ENCODE peak calls at places on chromosome 19, in five cellular contexts. F is anterior cingulate cortex, S is HEK293T, M is T-helper 9 cell, D is T follicular helper cell. A is an unnamed sample.

GRCh38 chr19:50830266-50831025 is 2.9 kb downstream of the KLK15 start:
- DNase-seq in S (no peak), F (no peak), D (no peak), M (no peak), A (no peak)

GRCh38 chr19:44613295-44614168 is at the start of gene IGSF23:
- DNase-seq in S (no peak), F (no peak), M (no peak), D (no peak), A (no peak)

GRCh38 chr19:22426901-22427300 is 4.8 kb upstream of the ZNF98 start:
- DNase-seq in F (no peak), M (no peak), S (no peak), D (no peak), A (no peak)

GRCh38 chr19:19171821-19172532 is 1.9 kb upstream of the MEF2B start:
- DNase-seq in D (no peak), M (no peak), S (no peak), F (no peak), A (no peak)

GRCh38 chr19:7078007-7078406 is 8.5 kb downstream of the ZNF557 start:
- DNase-seq in F (no peak), D (no peak), S (no peak), M (no peak), A (no peak)

GRCh38 chr19:32613008-32613407 is 32.0 kb downstream of the PDCD5 start:
- DNase-seq in F (no peak), D (no peak), M (no peak), S (no peak), A (no peak)

GRCh38 chr19:10113592-10113963 is 2.1 kb downstream of the P2RY11 start:
- DNase-seq in S (no peak), F (no peak), M (no peak), D (no peak), A (no peak)

GRCh38 chr19:17086811-17087210 is 11.2 kb downstream of the MYO9B start:
- DNase-seq in S (no peak), F (no peak), D (no peak), M (no peak), A (no peak)

GRCh38 chr19:51108805-51109146 is 567 bp upstream of the CTU1 start:
- DNase-seq in D (no peak), F (peak; percentile 82), S (no peak), M (no peak), A (no peak)

GRCh38 chr19:40689339-40690049 is 957 bp downstream of the NUMBL start:
- DNase-seq in M (no peak), D (no peak), S (no peak), F (no peak), A (no peak)

GRCh38 chr19:32997716-32998355 is 25.8 kb downstream of the FAAP24 start:
- DNase-seq in F (no peak), S (no peak), M (no peak), D (no peak), A (no peak)

GRCh38 chr19:6211632-6212402 is 68.0 kb downstream of the MLLT1 start:
- DNase-seq in S (no peak), F (no peak), M (no peak), D (no peak), A (no peak)

GRCh38 chr19:46602392-46603194 is 1.5 kb downstream of the CALM3 start:
- DNase-seq in F (no peak), M (no peak), D (no peak), S (peak; percentile 10), A (no peak)